ENCODE peak calls at places on chromosomes 16 and 17, in four cellular contexts. N, Q, E and I are unnamed samples.
A peak's percentile ranks its signal among the peaks of the same experiment; 100 is the strongest.

GRCh38 chr16:15578824-15579223 is 64.1 kb downstream of the MARF1 start:
- DNase-seq in E (no peak), Q (no peak), N (no peak), I (no peak)

GRCh38 chr16:5018791-5019190 is 14.9 kb downstream of the NAGPA start:
- DNase-seq in Q (no peak), E (no peak), N (peak; percentile 13), I (no peak)

GRCh38 chr17:33225994-33226393 is 67.1 kb downstream of the ASIC2 start:
- DNase-seq in Q (no peak), E (no peak), N (no peak), I (no peak)

GRCh38 chr17:48478224-48479013 is 48.4 kb upstream of the SKAP1 start:
- DNase-seq in E (no peak), N (peak; percentile 18), Q (no peak), I (no peak)

GRCh38 chr17:59332890-59333377 is 1.5 kb downstream of the YPEL2 start:
- DNase-seq in E (no peak), Q (peak; percentile 33), N (peak; percentile 45), I (no peak)

GRCh38 chr17:41538565-41538991 is 10.5 kb upstream of the KRT19 start:
- DNase-seq in Q (peak; percentile 97), E (no peak), N (no peak), I (peak; percentile 74)

GRCh38 chr16:28524544-28525179 is 14.1 kb downstream of the NUPR1 start:
- DNase-seq in N (peak; percentile 13), E (no peak), Q (no peak), I (no peak)

GRCh38 chr16:46857261-46857962 is 26.4 kb upstream of the C16orf87 start:
- DNase-seq in N (peak; percentile 62), E (no peak), Q (peak; percentile 43), I (peak; percentile 79)

GRCh38 chr16:68444058-68444657 is 4.2 kb downstream of the SMPD3 start:
- DNase-seq in E (no peak), N (peak; percentile 57), Q (peak; percentile 10), I (peak; percentile 57)

GRCh38 chr17:61635913-61636432 is 45.0 kb upstream of the NACA2 start:
- DNase-seq in Q (peak; percentile 33), E (peak; percentile 35), N (peak; percentile 81), I (peak; percentile 67)